ENCODE peak calls at places on chromosomes 1 and 21, in eight cellular contexts. U is kidney tubule cell; T is adrenal gland; A is KG1; Q is stimulated activated CD8-positive, alpha-beta memory T cell treated with anti-CD3 and anti-CD28 coated beads, Interleukin-7, amount 100 ng/mL, for 48 hours; X is fibroblast of mammary gland; C is activated T-cell treated with anti-CD3 and anti-CD28 coated beads, Interleukin-2, amount 50 U/mL, for 24 hours; E is AML-193. R is an unnamed sample.

GRCh38 chr1:11860083-11860482 is 1.3 kb upstream of the NPPB start:
- DNase-seq in U (no peak), T (no peak), A (no peak), Q (no peak), X (no peak), C (no peak), E (no peak), R (no peak)

GRCh38 chr1:112866151-112866550 is 89.8 kb downstream of the SLC16A1 start:
- DNase-seq in U (peak; percentile 93), T (no peak), A (no peak), Q (no peak), X (peak; percentile 74), C (no peak), E (no peak), R (no peak)

GRCh38 chr21:29300547-29301138 is 1.9 kb downstream of the BACH1 start:
- DNase-seq in U (peak; percentile 73), T (no peak), A (no peak), Q (no peak), X (peak; percentile 62), C (no peak), E (no peak), R (no peak)

GRCh38 chr1:243658596-243659105 is 191.4 kb downstream of the AKT3 start:
- DNase-seq in U (no peak), T (no peak), A (no peak), Q (no peak), X (no peak), C (no peak), E (no peak), R (no peak)

GRCh38 chr1:167770127-167770526 is 48.3 kb downstream of the MPZL1 start:
- DNase-seq in U (no peak), T (no peak), A (no peak), Q (no peak), X (no peak), C (no peak), E (no peak), R (peak; percentile 73)

GRCh38 chr21:17270234-17270633 is 242.6 kb upstream of the CXADR start:
- DNase-seq in U (peak; percentile 45), T (peak; percentile 29), A (no peak), Q (no peak), X (peak; percentile 72), C (no peak), E (peak; percentile 7), R (no peak)

GRCh38 chr1:8182034-8182761 is 135.7 kb upstream of the SLC45A1 start:
- DNase-seq in U (peak; percentile 63), T (peak; percentile 54), A (no peak), Q (no peak), X (peak; percentile 22), C (no peak), E (no peak), R (no peak)

GRCh38 chr21:42232176-42232825 is 13.4 kb downstream of the ABCG1 start:
- DNase-seq in U (no peak), T (no peak), A (no peak), Q (no peak), X (no peak), C (no peak), E (no peak), R (no peak)

GRCh38 chr1:208149213-208149612 is 95.0 kb downstream of the PLXNA2 start:
- DNase-seq in U (no peak), T (no peak), A (no peak), Q (no peak), X (no peak), C (no peak), E (no peak), R (no peak)

GRCh38 chr1:44947060-44947773 is 39.2 kb downstream of the EIF2B3 start:
- DNase-seq in U (no peak), T (peak; percentile 42), A (no peak), Q (no peak), X (peak; percentile 72), C (no peak), E (no peak), R (no peak)

GRCh38 chr1:36765785-36766300 is 268.5 kb downstream of the GRIK3 start:
- DNase-seq in U (no peak), T (no peak), A (no peak), Q (no peak), X (no peak), C (no peak), E (no peak), R (no peak)

GRCh38 chr1:14262582-14262981 is 335.9 kb upstream of the KAZN start:
- DNase-seq in U (no peak), T (no peak), A (no peak), Q (no peak), X (no peak), C (no peak), E (no peak), R (no peak)

GRCh38 chr1:224182057-224182865 is 779 bp upstream of the DEGS1 start:
- DNase-seq in U (peak; percentile 83), T (no peak), A (peak; percentile 60), Q (no peak), X (no peak), C (peak; percentile 63), E (peak; percentile 51), R (no peak)

GRCh38 chr21:17796503-17796902 is 22.7 kb downstream of the C21orf91 start:
- DNase-seq in U (no peak), T (no peak), A (no peak), Q (no peak), X (no peak), C (no peak), E (no peak), R (no peak)

GRCh38 chr1:63920154-63921117 is 146.6 kb downstream of the ROR1 start:
- DNase-seq in U (peak; percentile 98), T (no peak), A (no peak), Q (no peak), X (peak; percentile 85), C (no peak), E (no peak), R (no peak)

GRCh38 chr21:17050156-17050555 is 462.7 kb upstream of the CXADR start:
- DNase-seq in U (no peak), T (no peak), A (no peak), Q (no peak), X (no peak), C (no peak), E (no peak), R (no peak)

GRCh38 chr1:22141493-22141892 is 1.4 kb downstream of the WNT4 start:
- DNase-seq in U (no peak), T (no peak), A (no peak), Q (no peak), X (no peak), C (no peak), E (no peak), R (no peak)